ENCODE peak calls at places on chromosomes 5 and 9, in seven cellular contexts. S is H9, B is IMR-90, I is mesendoderm, N is H1, L is mesenchymal stem cell, G is trophoblast cell. Z is an unnamed sample.
A peak's percentile ranks its signal among the peaks of the same experiment; 100 is the strongest.

GRCh38 chr5:177233206-177233605 is 70.3 kb downstream of the RAB24 start:
- DNase-seq in I (peak; percentile 21), S (no peak), G (peak; percentile 77), L (peak; percentile 42), N (no peak), B (no peak), Z (no peak)

GRCh38 chr9:13139641-13140171 is 139.8 kb downstream of the MPDZ start:
- DNase-seq in S (no peak), G (peak; percentile 42), L (peak; percentile 86), B (peak; percentile 91), N (no peak), I (peak; percentile 80), Z (peak; percentile 26)

GRCh38 chr9:115106001-115106400 is 12.0 kb downstream of the TNC start:
- DNase-seq in I (no peak), B (peak; percentile 29), L (peak; percentile 38), G (no peak), S (no peak), N (no peak), Z (no peak)

GRCh38 chr5:151738125-151738848 is 20.1 kb downstream of the ATOX1 start:
- DNase-seq in G (peak; percentile 29), I (no peak), B (no peak), S (no peak), N (no peak), L (no peak), Z (no peak)

GRCh38 chr5:152644316-152644715 is 239.2 kb upstream of the NMUR2 start:
- DNase-seq in S (no peak), L (no peak), G (no peak), N (no peak), I (no peak), B (no peak), Z (no peak)

GRCh38 chr5:150656191-150657132 is 4.6 kb upstream of the MYOZ3 start:
- DNase-seq in S (peak; percentile 86), L (peak; percentile 57), G (peak; percentile 66), B (no peak), N (no peak), I (peak; percentile 77), Z (peak; percentile 80)

GRCh38 chr5:9212605-9213004 is 333.3 kb downstream of the SEMA5A start:
- DNase-seq in L (no peak), I (no peak), S (no peak), G (no peak), N (no peak), B (peak; percentile 52), Z (no peak)

GRCh38 chr5:21774281-21774680 is 1078.9 kb downstream of the CDH12 start:
- DNase-seq in G (no peak), I (no peak), B (no peak), L (no peak), S (no peak), N (no peak), Z (no peak)

GRCh38 chr9:95157491-95158151 is 159.9 kb downstream of the FANCC start:
- DNase-seq in S (no peak), G (no peak), I (no peak), N (no peak), L (peak; percentile 93), B (peak; percentile 94), Z (no peak)

GRCh38 chr5:31291323-31291854 is 97.9 kb downstream of the CDH6 start:
- DNase-seq in N (peak; percentile 29), G (peak; percentile 14), S (peak; percentile 58), B (no peak), I (peak; percentile 21), L (no peak), Z (no peak)

GRCh38 chr5:66324357-66324756 is 180.3 kb downstream of the SREK1 start:
- DNase-seq in N (no peak), S (no peak), G (no peak), I (no peak), L (no peak), B (no peak), Z (no peak)

GRCh38 chr5:66329078-66329477 is 185.0 kb downstream of the SREK1 start:
- DNase-seq in G (peak; percentile 16), N (no peak), B (no peak), S (no peak), I (peak; percentile 4), L (no peak), Z (no peak)

GRCh38 chr5:66327008-66327407 is 182.9 kb downstream of the SREK1 start:
- DNase-seq in B (no peak), G (no peak), I (no peak), L (no peak), N (no peak), S (no peak), Z (no peak)

GRCh38 chr5:66323142-66323890 is 179.2 kb downstream of the SREK1 start:
- DNase-seq in S (no peak), G (no peak), L (no peak), N (no peak), I (no peak), B (no peak), Z (no peak)

GRCh38 chr5:66326276-66326675 is 182.2 kb downstream of the SREK1 start:
- DNase-seq in N (no peak), I (no peak), G (no peak), S (no peak), L (no peak), B (no peak), Z (no peak)
- H4K8ac ChIP-seq in N (no peak overlapping the region), I (no peak overlapping the region), G (no peak overlapping the region), S (no peak overlapping the region), L (no peak overlapping the region), B (no peak overlapping the region), Z (no peak overlapping the region)

DNA sequence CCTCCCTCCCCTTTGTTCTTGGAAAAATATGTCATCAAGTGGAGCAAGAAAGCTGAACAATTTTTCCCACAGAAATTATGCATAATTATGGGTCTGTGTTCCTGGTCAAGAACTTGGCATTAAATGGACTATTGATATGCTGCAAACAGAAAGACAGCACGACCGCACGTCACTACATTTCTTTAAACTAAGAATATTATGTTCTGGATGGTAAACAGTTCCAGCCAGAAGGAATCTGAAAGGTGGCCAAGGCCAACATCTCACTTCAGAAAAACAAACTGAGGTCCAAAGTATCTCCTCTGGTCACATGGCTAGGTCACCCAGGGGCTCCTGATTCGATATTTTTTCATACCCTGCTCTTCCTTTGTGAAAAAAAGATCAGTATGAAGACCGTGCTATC is 173.3 kb upstream of the GAS1 start:
- DNase-seq in I (no peak), N (no peak), S (no peak), L (no peak), B (no peak), G (no peak), Z (no peak)
- H3K23ac ChIP-seq in I (no peak overlapping the region), N (no peak overlapping the region), S (no peak overlapping the region), L (no peak overlapping the region), B (no peak overlapping the region), G (no peak overlapping the region), Z (no peak overlapping the region)

GRCh38 chr9:135101068-135101410 is 13.6 kb downstream of the OLFM1 start:
- DNase-seq in I (no peak), S (no peak), L (no peak), N (no peak), B (no peak), G (no peak), Z (no peak)
- H4K8ac ChIP-seq in I (no peak overlapping the region), S (no peak overlapping the region), L (no peak overlapping the region), N (no peak overlapping the region), B (no peak overlapping the region), G (no peak overlapping the region), Z (no peak overlapping the region)

GRCh38 chr5:34709861-34710673 is 53.9 kb downstream of the RAI14 start:
- DNase-seq in N (no peak), G (peak; percentile 92), L (peak; percentile 83), S (no peak), I (peak; percentile 50), B (peak; percentile 95), Z (no peak)
- H3K23ac ChIP-seq in N (no peak overlapping the region), G (no peak overlapping the region), L (no peak overlapping the region), S (no peak overlapping the region), I (no peak overlapping the region), B (peak overlapping the region; percentile 97), Z (no peak overlapping the region)

DNA sequence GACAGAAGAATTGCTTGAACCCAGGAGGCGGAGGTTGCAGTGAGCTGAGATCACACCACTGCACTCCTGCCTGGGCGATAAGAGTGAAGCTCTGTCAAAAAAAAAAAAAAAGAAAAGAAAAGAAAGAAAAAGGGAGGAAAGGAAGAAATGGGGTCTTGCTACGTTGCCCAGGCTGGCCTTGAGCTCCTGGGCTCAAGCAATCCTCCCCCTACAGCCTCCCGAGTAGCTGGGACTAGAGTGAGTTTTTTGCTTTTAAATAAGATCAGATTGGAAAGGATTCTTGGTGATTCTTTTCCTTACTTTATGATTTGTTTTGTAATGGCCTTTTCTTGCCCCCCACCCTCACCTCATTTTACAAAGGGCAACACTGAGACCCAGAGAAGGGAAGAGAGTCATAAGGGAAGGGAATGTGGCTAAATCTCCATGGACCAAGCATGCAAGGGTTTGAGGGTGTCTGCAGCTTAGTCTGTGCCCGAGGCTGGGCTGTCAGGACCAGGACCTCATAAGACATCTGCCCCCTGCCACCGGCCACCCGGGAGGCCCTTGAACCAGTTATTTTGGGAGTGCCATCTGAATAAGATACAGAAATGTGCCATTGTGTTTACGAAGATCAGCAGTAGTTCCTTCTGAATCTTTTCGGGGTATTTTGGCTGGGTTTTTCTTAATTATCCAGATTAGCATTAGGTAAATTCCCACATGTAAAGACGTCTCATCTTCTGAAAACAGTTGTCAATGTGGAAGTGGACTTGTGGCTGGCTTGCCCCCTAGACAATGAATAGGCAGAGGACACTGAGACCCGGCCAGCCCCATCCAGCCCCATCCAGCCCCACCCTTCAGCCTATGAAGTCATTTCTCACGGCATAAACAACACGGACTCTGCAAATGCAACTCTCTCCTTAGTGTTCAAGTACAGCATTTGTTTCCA is 44.5 kb upstream of the GRHPR start:
- DNase-seq in L (no peak), G (no peak), I (no peak), N (no peak), B (no peak), S (no peak), Z (no peak)
- H4K8ac ChIP-seq in L (no peak overlapping the region), G (no peak overlapping the region), I (no peak overlapping the region), N (no peak overlapping the region), B (no peak overlapping the region), S (no peak overlapping the region), Z (no peak overlapping the region)

GRCh38 chr9:7777776-7778175 is 21.8 kb downstream of the DMAC1 start:
- DNase-seq in G (no peak), B (no peak), L (no peak), I (no peak), S (no peak), N (no peak), Z (no peak)
- H3K23ac ChIP-seq in G (no peak overlapping the region), B (no peak overlapping the region), L (no peak overlapping the region), I (no peak overlapping the region), S (no peak overlapping the region), N (no peak overlapping the region), Z (no peak overlapping the region)

GRCh38 chr5:141986072-141986471 is 17.2 kb downstream of the RNF14 start:
- DNase-seq in N (no peak), S (no peak), B (no peak), I (no peak), L (no peak), G (no peak), Z (no peak)
- H4K8ac ChIP-seq in N (no peak overlapping the region), S (no peak overlapping the region), B (no peak overlapping the region), I (no peak overlapping the region), L (no peak overlapping the region), G (no peak overlapping the region), Z (no peak overlapping the region)

DNA sequence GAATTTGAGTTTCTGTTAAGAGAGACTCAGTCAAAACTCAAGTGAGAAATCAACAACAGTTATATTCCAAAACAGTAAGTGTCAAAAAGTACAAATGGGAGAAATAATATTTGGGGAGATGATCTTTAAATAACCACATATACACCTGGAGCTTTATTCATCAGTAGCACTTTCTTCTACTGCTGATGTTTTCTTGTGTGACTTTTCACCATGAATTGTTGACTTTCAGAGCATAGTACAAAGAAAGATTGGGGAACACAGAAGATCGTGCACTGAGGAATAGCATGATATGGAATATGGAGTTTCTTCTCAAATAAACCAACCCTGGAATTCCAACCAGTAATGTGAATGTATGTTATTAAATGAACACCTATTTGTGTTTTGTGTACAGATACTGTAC is 130.7 kb downstream of the MLLT3 start:
- DNase-seq in I (no peak), N (no peak), B (no peak), G (no peak), L (no peak), S (no peak), Z (no peak)
- H3K23ac ChIP-seq in I (no peak overlapping the region), N (no peak overlapping the region), B (no peak overlapping the region), G (no peak overlapping the region), L (no peak overlapping the region), S (no peak overlapping the region), Z (no peak overlapping the region)

Z was measured in neuronal stem cell.